ENCODE peak calls at places on chromosomes 5 and 9, in nine cellular contexts. A is NCI-H2081, G is C1 segment of cervical spinal cord, Z is astrocyte of the hippocampus, Y is T-helper 1 cell, T is aorta, F is mammary epithelial cell, W is activated T-cell treated with anti-CD3 and anti-CD28 coated beads for 4 hours, J is OCI-M1. B is an unnamed sample.

GRCh38 chr9:108473209-108474112 is 382.3 kb downstream of the ACTL7B start:
- DNase-seq in G (no peak), J (no peak), A (peak), Y (no peak), T (no peak), W (no peak), F (peak), Z (peak), B (no peak)

GRCh38 chr9:19149230-19149629 is 21.9 kb upstream of the PLIN2 start:
- DNase-seq in A (no peak), J (no peak), G (no peak), T (no peak), F (no peak), Y (no peak), Z (peak), W (no peak), B (no peak)

GRCh38 chr5:107864793-107865192 is 194.1 kb upstream of the EFNA5 start:
- DNase-seq in T (no peak), F (no peak), Y (no peak), Z (peak), G (no peak), A (no peak), W (no peak), J (no peak), B (no peak)

GRCh38 chr5:130213607-130214006 is 309.3 kb downstream of the CHSY3 start:
- DNase-seq in W (no peak), G (no peak), F (no peak), A (no peak), Z (no peak), J (no peak), Y (no peak), T (no peak), B (no peak)

GRCh38 chr9:75967556-75967955 is 77.1 kb downstream of the PCSK5 start:
- DNase-seq in T (no peak), Z (no peak), W (no peak), A (no peak), J (no peak), Y (no peak), F (peak), G (no peak), B (no peak)

GRCh38 chr5:154813736-154814135 is 36.7 kb downstream of the FAXDC2 start:
- DNase-seq in G (no peak), F (no peak), W (no peak), Z (no peak), Y (no peak), T (no peak), J (no peak), A (no peak), B (no peak)

GRCh38 chr9:82923410-82924242 is 139.3 kb downstream of the RASEF start:
- DNase-seq in W (no peak), G (no peak), T (no peak), A (peak), J (peak), Y (no peak), Z (peak), F (peak), B (no peak)

GRCh38 chr5:146188358-146188757 is 5.9 kb upstream of the LARS1 start:
- DNase-seq in W (no peak), A (no peak), F (peak), Y (no peak), T (no peak), Z (peak), J (no peak), G (no peak), B (no peak)

GRCh38 chr5:132293992-132294727 is at the start of gene SLC22A4:
- DNase-seq in Z (peak), J (peak), W (peak), G (peak), A (peak), T (peak), F (peak), Y (peak), B (peak)

GRCh38 chr9:90803860-90804593 is 2.4 kb downstream of the SYK start:
- DNase-seq in F (no peak), A (peak), T (no peak), Y (no peak), J (peak), G (no peak), Z (no peak), W (no peak), B (no peak)

GRCh38 chr9:116697887-116698286 is 10.8 kb downstream of the TRIM32 start:
- DNase-seq in Z (no peak), J (no peak), T (no peak), A (no peak), F (no peak), G (no peak), Y (no peak), W (no peak), B (no peak)

GRCh38 chr5:52801329-52801728 is 13.6 kb downstream of the ITGA1 start:
- DNase-seq in J (peak), Z (peak), A (peak), W (no peak), G (no peak), F (peak), T (no peak), Y (no peak), B (no peak)

GRCh38 chr5:22577006-22577405 is 276.1 kb downstream of the CDH12 start:
- DNase-seq in Y (no peak), F (no peak), W (no peak), A (no peak), G (no peak), T (no peak), Z (no peak), J (no peak), B (no peak)

GRCh38 chr9:110257097-110257955 is 1.0 kb upstream of the TXN start:
- DNase-seq in F (peak), Z (peak), J (peak), T (no peak), Y (no peak), W (no peak), G (no peak), A (no peak), B (no peak)

GRCh38 chr5:89582768-89583339 is 699.9 kb upstream of the MEF2C start:
- DNase-seq in F (peak), Y (no peak), T (no peak), J (no peak), W (no peak), Z (no peak), G (no peak), A (no peak), B (no peak)

GRCh38 chr5:111143910-111144309 is 51.8 kb downstream of the WDR36 start:
- DNase-seq in W (no peak), A (no peak), Z (peak), F (peak), J (no peak), T (peak), Y (no peak), G (no peak), B (no peak)

GRCh38 chr5:124061663-124062062 is 549.7 kb downstream of the CSNK1G3 start:
- DNase-seq in G (no peak), A (peak), Y (no peak), W (no peak), F (no peak), T (no peak), Z (peak), J (no peak), B (no peak)

GRCh38 chr9:14692536-14692917 is 705 bp downstream of the ZDHHC21 start:
- DNase-seq in G (no peak), W (no peak), Z (no peak), T (no peak), J (peak), Y (no peak), A (peak), F (no peak), B (no peak)

GRCh38 chr9:77604316-77604715 is 43.8 kb downstream of the GNA14 start:
- DNase-seq in Z (no peak), G (no peak), Y (no peak), T (no peak), A (no peak), J (no peak), F (no peak), W (no peak), B (no peak)

GRCh38 chr9:112296929-112297328 is 36.5 kb downstream of the PTBP3 start:
- DNase-seq in Y (no peak), T (no peak), A (no peak), W (no peak), Z (no peak), F (no peak), G (no peak), J (no peak), B (no peak)

GRCh38 chr9:87259543-87259942 is 238.1 kb upstream of the DAPK1 start:
- DNase-seq in W (no peak), T (no peak), Y (no peak), F (no peak), A (no peak), G (no peak), Z (no peak), J (no peak), B (no peak)